ENCODE peak calls at places on chromosomes 3 and 15, in seven cellular contexts. H is mucosa of descending colon, W is Peyer's patch, M is heart left ventricle, Z is cardiac muscle cell, F is K562, C is lung. U is an unnamed sample.

GRCh38 chr15:69673236-69673881 is 220.7 kb downstream of the RPLP1 start:
- DNase-seq in M (no peak), Z (no peak), C (no peak), W (no peak), H (no peak), F (no peak), U (no peak)

GRCh38 chr3:8542190-8542980 is 40.8 kb downstream of the LMCD1 start:
- DNase-seq in C (no peak), Z (no peak), W (no peak), F (no peak), H (no peak), M (no peak), U (no peak)

GRCh38 chr3:15339786-15340215 is 7.4 kb upstream of the SH3BP5 start:
- DNase-seq in Z (no peak), W (no peak), H (no peak), M (no peak), F (peak; percentile 72), C (no peak), U (no peak)

GRCh38 chr3:123104550-123104949 is 37.7 kb downstream of the PDIA5 start:
- DNase-seq in Z (no peak), C (no peak), W (no peak), H (no peak), F (no peak), M (no peak), U (peak; percentile 7)

GRCh38 chr15:62476163-62476562 is 311.1 kb upstream of the C2CD4B start:
- DNase-seq in C (no peak), M (no peak), F (no peak), H (no peak), Z (no peak), W (no peak), U (no peak)

GRCh38 chr15:73809728-73810501 is 56.8 kb upstream of the INSYN1 start:
- DNase-seq in F (no peak), Z (no peak), H (no peak), W (no peak), C (no peak), M (no peak), U (peak; percentile 66)

GRCh38 chr3:138381950-138382715 is 33.8 kb downstream of the MRAS start:
- DNase-seq in F (no peak), M (peak; percentile 81), W (peak; percentile 56), C (peak; percentile 63), H (peak; percentile 38), Z (peak; percentile 30), U (no peak)

GRCh38 chr15:91694131-91694828 is 159.2 kb upstream of the SLCO3A1 start:
- DNase-seq in H (no peak), M (no peak), F (no peak), Z (peak; percentile 7), W (peak; percentile 49), C (no peak), U (no peak)

GRCh38 chr3:71581451-71581980 is 2.0 kb downstream of the FOXP1 start:
- DNase-seq in W (peak; percentile 62), F (peak; percentile 6), Z (peak; percentile 62), H (peak; percentile 70), C (peak; percentile 48), M (peak; percentile 78), U (peak; percentile 93)

GRCh38 chr15:65676123-65676522 is 54.4 kb downstream of the SLC24A1 start:
- DNase-seq in W (no peak), F (no peak), M (no peak), C (no peak), H (no peak), Z (no peak), U (no peak)

GRCh38 chr15:31606261-31606669 is 279.6 kb downstream of the KLF13 start:
- DNase-seq in W (no peak), H (no peak), F (no peak), C (no peak), M (no peak), Z (no peak), U (no peak)

GRCh38 chr15:66224946-66225345 is 28.6 kb downstream of the MEGF11 start:
- DNase-seq in H (no peak), Z (no peak), C (no peak), M (no peak), F (no peak), W (no peak), U (peak; percentile 63)

GRCh38 chr3:127036209-127037020 is 53.5 kb downstream of the PLXNA1 start:
- DNase-seq in M (peak; percentile 44), F (no peak), Z (no peak), W (peak; percentile 67), H (peak; percentile 77), C (no peak), U (peak; percentile 70)

GRCh38 chr3:181712505-181713299 is 977 bp downstream of the SOX2 start:
- DNase-seq in C (no peak), F (no peak), W (no peak), M (no peak), H (no peak), Z (no peak), U (peak; percentile 72)

GRCh38 chr3:160756907-160757623 is 1.0 kb downstream of the PPM1L start:
- DNase-seq in W (peak; percentile 47), Z (peak; percentile 43), C (no peak), F (no peak), M (peak; percentile 59), H (peak; percentile 31), U (peak; percentile 82)

GRCh38 chr3:181457190-181457589 is 254.5 kb upstream of the SOX2 start:
- DNase-seq in C (no peak), H (no peak), M (no peak), W (no peak), F (no peak), Z (no peak), U (no peak)

GRCh38 chr3:32175607-32176197 is 62.8 kb upstream of the CMTM8 start:
- DNase-seq in M (no peak), Z (peak; percentile 88), W (peak; percentile 76), C (no peak), F (peak; percentile 72), H (no peak), U (no peak)

GRCh38 chr3:189361103-189361835 is 189.5 kb downstream of the TPRG1 start:
- DNase-seq in W (no peak), H (no peak), Z (no peak), C (no peak), F (no peak), M (no peak), U (no peak)

GRCh38 chr15:39191871-39192281 is 389.0 kb upstream of the THBS1 start:
- DNase-seq in Z (no peak), M (no peak), C (no peak), F (no peak), W (no peak), H (no peak), U (no peak)

GRCh38 chr3:46092704-46093085 is 65.4 kb upstream of the XCR1 start:
- DNase-seq in W (no peak), C (no peak), H (no peak), M (no peak), F (no peak), Z (no peak), U (no peak)
- H3K4me1 ChIP-seq in W (no peaks in the 10 kb centered on the region), C (no peaks in the 10 kb centered on the region), H (no peaks in the 10 kb centered on the region), M (no peaks in the 10 kb centered on the region), F (no peaks in the 10 kb centered on the region), Z (no peaks in the 10 kb centered on the region), U (peaks cover 41% of the 10 kb centered on the region)

GRCh38 chr3:185813205-185813604 is 11.6 kb downstream of the IGF2BP2 start:
- DNase-seq in W (no peak), H (no peak), C (no peak), M (no peak), Z (no peak), F (no peak), U (no peak)
- H3K4me1 ChIP-seq in W (no peaks in the 10 kb centered on the region), H (no peaks in the 10 kb centered on the region), C (peaks cover 17% of the 10 kb centered on the region), M (no peaks in the 10 kb centered on the region), Z (peaks cover 68% of the 10 kb centered on the region), F (peaks cover 44% of the 10 kb centered on the region), U (peaks cover 15% of the 10 kb centered on the region)

GRCh38 chr3:35088943-35089342 is 550.4 kb upstream of the ARPP21 start:
- DNase-seq in M (no peak), F (no peak), W (no peak), Z (no peak), C (no peak), H (no peak), U (no peak)
- H3K4me1 ChIP-seq in M (no peaks in the 10 kb centered on the region), F (no peaks in the 10 kb centered on the region), W (no peaks in the 10 kb centered on the region), Z (no peaks in the 10 kb centered on the region), C (no peaks in the 10 kb centered on the region), H (no peaks in the 10 kb centered on the region), U (no peaks in the 10 kb centered on the region)

DNA sequence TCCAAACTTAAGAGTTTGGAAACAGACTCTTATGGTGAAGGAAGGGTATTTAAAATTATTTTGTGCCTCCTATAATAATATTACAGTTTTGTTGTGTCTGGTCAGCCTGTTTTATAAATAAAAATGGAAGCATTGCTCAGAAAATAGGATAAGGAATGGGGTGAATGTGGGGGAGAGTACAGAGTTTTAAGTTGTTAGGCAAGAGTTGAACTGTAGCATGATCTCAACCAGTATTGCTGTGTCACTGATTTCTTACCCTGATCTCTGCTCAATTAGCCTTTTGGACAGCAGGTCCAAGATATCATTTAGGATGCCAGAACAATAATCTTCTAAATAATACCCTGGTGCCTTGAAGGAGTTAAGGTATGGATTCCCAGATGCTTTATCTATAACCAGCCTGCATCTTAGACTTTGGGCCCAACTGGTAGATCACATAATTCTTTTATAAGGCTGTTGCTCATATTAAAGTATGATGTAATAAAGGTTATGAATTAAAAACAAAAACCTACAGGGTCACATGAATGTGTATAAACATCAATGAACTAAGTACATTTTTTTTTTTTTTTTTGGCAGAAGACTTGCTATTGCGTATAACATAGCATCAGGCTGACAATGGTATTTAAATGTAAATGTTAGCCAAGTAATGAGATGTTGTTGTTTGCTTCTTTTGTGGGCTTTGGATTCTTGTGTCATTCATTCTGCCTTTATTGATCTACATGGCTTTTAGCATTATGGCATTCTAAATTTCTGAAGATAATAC is 70.0 kb downstream of the MITF start:
- DNase-seq in Z (no peak), F (no peak), C (no peak), M (no peak), H (no peak), W (no peak), U (no peak)
- H3K4me1 ChIP-seq in Z (peaks cover 28% of the 10 kb centered on the region), F (peaks cover 22% of the 10 kb centered on the region), C (peaks cover 27% of the 10 kb centered on the region), M (peaks cover 9% of the 10 kb centered on the region), H (no peaks in the 10 kb centered on the region), W (no peaks in the 10 kb centered on the region), U (no peaks in the 10 kb centered on the region)

DNA sequence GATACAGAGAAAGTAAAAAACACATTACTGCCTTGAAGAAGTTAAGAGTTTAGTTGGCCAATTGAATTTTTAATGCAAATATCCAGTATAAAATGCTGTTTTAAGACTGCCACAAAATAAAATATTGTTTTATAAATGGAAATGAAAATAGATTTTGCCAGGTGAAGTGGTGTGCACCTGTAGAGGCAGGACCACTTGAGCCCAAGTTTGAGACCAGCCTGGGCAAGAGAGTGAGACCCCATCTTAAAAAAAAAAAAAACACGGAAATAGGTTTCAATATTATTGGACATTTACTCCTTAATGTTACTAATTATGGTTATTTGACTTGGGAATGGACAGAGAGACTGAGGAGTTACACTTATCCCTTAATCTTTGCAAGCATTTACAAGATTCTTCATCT is 1.9 kb downstream of the PIGB start:
- DNase-seq in H (no peak), M (no peak), Z (no peak), F (no peak), W (no peak), C (no peak), U (no peak)
- H3K4me1 ChIP-seq in H (peaks cover 13% of the 10 kb centered on the region), M (peaks cover 4% of the 10 kb centered on the region), Z (no peaks in the 10 kb centered on the region), F (peaks cover 9% of the 10 kb centered on the region), W (no peaks in the 10 kb centered on the region), C (peaks cover 6% of the 10 kb centered on the region), U (peaks cover 84% of the 10 kb centered on the region)

U was measured in spleen.